ENCODE peak calls at places on chromosomes 4 and X, in eight cellular contexts. Z, F, R, E, C, N, J and U are unnamed samples.
A peak's percentile ranks its signal among the peaks of the same experiment; 100 is the strongest.

GRCh38 chr4:70901607-70901983 is 574 bp upstream of the MOB1B start:
- DNase-seq in Z (no peak), F (no peak), R (no peak), E (no peak), C (no peak), N (no peak), J (peak; percentile 24), U (no peak)

GRCh38 chr4:20431422-20432014 is 179.8 kb downstream of the SLIT2 start:
- DNase-seq in Z (no peak), F (peak; percentile 60), R (peak; percentile 53), E (no peak), C (no peak), N (peak; percentile 47), J (no peak), U (peak; percentile 67)

GRCh38 chr4:169335331-169335730 is 64.6 kb upstream of the SH3RF1 start:
- DNase-seq in Z (peak; percentile 33), F (no peak), R (peak; percentile 47), E (no peak), C (no peak), N (no peak), J (peak; percentile 39), U (peak; percentile 35)

GRCh38 chrX:69503835-69504625 is at the start of gene NALF2:
- DNase-seq in Z (peak; percentile 11), F (peak; percentile 36), R (peak; percentile 43), E (peak; percentile 93), C (no peak), N (peak; percentile 80), J (peak; percentile 22), U (peak; percentile 53)

GRCh38 chr4:12439633-12440305 is 1011.1 kb upstream of the HS3ST1 start:
- DNase-seq in Z (no peak), F (peak; percentile 6), R (peak; percentile 62), E (no peak), C (no peak), N (no peak), J (no peak), U (peak; percentile 0)

GRCh38 chr4:61723492-61723891 is 523.4 kb downstream of the ADGRL3 start:
- DNase-seq in Z (no peak), F (no peak), R (no peak), E (no peak), C (no peak), N (peak; percentile 82), J (no peak), U (no peak)

GRCh38 chrX:153875391-153876111 is 10.4 kb downstream of the L1CAM start:
- DNase-seq in Z (no peak), F (peak; percentile 3), R (peak; percentile 26), E (peak; percentile 91), C (no peak), N (peak; percentile 50), J (peak; percentile 45), U (peak; percentile 36)

GRCh38 chr4:86441175-86441960 is 81.5 kb upstream of the MAPK10 start:
- DNase-seq in Z (peak; percentile 23), F (peak; percentile 2), R (peak; percentile 28), E (no peak), C (no peak), N (peak; percentile 48), J (peak; percentile 52), U (peak; percentile 28)

GRCh38 chr4:173398251-173398650 is 665 bp downstream of the SCRG1 start:
- DNase-seq in Z (no peak), F (no peak), R (peak; percentile 16), E (no peak), C (no peak), N (no peak), J (no peak), U (no peak)

GRCh38 chr4:2249526-2249991 is 7.6 kb upstream of the HAUS3 start:
- DNase-seq in Z (no peak), F (no peak), R (no peak), E (no peak), C (no peak), N (no peak), J (no peak), U (no peak)

GRCh38 chr4:85776579-85776978 is 301.6 kb downstream of the ARHGAP24 start:
- DNase-seq in Z (peak; percentile 71), F (peak; percentile 78), R (peak; percentile 82), E (no peak), C (no peak), N (no peak), J (peak; percentile 63), U (no peak)

GRCh38 chr4:123396294-123397275 is at the start of gene SPRY1:
- DNase-seq in Z (peak; percentile 88), F (peak; percentile 90), R (peak; percentile 97), E (peak; percentile 96), C (peak; percentile 72), N (peak; percentile 97), J (peak; percentile 91), U (peak; percentile 96)

GRCh38 chr4:70721747-70722146 is at the start of gene RUFY3:
- DNase-seq in Z (peak; percentile 98), F (peak; percentile 98), R (peak; percentile 95), E (no peak), C (no peak), N (peak; percentile 42), J (peak; percentile 96), U (peak; percentile 97)

GRCh38 chr4:173403051-173403450 is 4.1 kb upstream of the SCRG1 start:
- DNase-seq in Z (peak; percentile 39), F (peak; percentile 55), R (peak; percentile 33), E (no peak), C (no peak), N (no peak), J (peak; percentile 55), U (peak; percentile 56)

GRCh38 chrX:7233632-7234406 is 85.9 kb upstream of the PUDP start:
- DNase-seq in Z (no peak), F (peak; percentile 6), R (peak; percentile 1), E (no peak), C (no peak), N (peak; percentile 4), J (peak; percentile 14), U (peak; percentile 1)

GRCh38 chrX:119007189-119007770 is 32.9 kb downstream of the LONRF3 start:
- DNase-seq in Z (no peak), F (no peak), R (no peak), E (peak; percentile 59), C (no peak), N (no peak), J (no peak), U (no peak)

GRCh38 chrX:110213183-110213582 is 104.7 kb downstream of the AMMECR1 start:
- DNase-seq in Z (no peak), F (no peak), R (no peak), E (no peak), C (no peak), N (no peak), J (no peak), U (no peak)

GRCh38 chrX:110211340-110211739 is 106.5 kb downstream of the AMMECR1 start:
- DNase-seq in Z (no peak), F (no peak), R (no peak), E (no peak), C (no peak), N (no peak), J (no peak), U (no peak)

GRCh38 chrX:110214684-110215083 is 103.2 kb downstream of the AMMECR1 start:
- DNase-seq in Z (no peak), F (no peak), R (no peak), E (no peak), C (no peak), N (no peak), J (no peak), U (no peak)

GRCh38 chrX:110210417-110211139 is 107.3 kb downstream of the AMMECR1 start:
- DNase-seq in Z (peak; percentile 96), F (peak; percentile 90), R (peak; percentile 87), E (no peak), C (no peak), N (no peak), J (peak; percentile 79), U (peak; percentile 67)

DNA sequence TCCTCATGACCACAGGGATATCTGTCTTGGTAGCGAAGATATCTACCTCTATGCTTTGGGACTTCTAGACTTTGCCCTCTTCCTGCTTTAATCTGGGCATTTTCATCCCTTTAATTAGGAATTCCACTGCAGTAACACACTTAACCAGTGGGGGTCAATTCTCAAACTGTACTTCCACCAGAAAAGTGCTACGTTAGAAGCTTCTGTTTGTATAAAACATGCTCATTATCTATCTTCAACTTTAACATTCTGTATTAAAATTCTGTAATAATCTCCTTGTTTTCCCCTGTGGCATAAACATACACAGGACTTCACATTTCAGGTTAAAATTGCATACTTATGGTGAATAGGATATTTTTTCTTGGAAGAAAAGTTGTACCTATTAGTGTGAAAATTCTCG is 105.6 kb downstream of the AMMECR1 start:
- DNase-seq in Z (peak; percentile 10), F (peak; percentile 16), R (no peak), E (no peak), C (no peak), N (peak; percentile 30), J (no peak), U (peak; percentile 24)
- TF ChIP-seq CTCF in Z (no peak), F (peak; percentile 24), R (no peak), E (peak; percentile 70), C (no peak), N (peak; percentile 42), J (no peak), U (no peak)

GRCh38 chr4:117868201-117868600 is 166.1 kb upstream of the NDST3 start:
- DNase-seq in Z (no peak), F (no peak), R (no peak), E (no peak), C (no peak), N (no peak), J (no peak), U (no peak)
- H3K4me3 ChIP-seq in Z (no peak overlapping the region), F (no peak overlapping the region), R (no peak overlapping the region), E (no peak overlapping the region), C (no peak overlapping the region), N (no peak overlapping the region), J (no peak overlapping the region), U (no peak overlapping the region)

DNA sequence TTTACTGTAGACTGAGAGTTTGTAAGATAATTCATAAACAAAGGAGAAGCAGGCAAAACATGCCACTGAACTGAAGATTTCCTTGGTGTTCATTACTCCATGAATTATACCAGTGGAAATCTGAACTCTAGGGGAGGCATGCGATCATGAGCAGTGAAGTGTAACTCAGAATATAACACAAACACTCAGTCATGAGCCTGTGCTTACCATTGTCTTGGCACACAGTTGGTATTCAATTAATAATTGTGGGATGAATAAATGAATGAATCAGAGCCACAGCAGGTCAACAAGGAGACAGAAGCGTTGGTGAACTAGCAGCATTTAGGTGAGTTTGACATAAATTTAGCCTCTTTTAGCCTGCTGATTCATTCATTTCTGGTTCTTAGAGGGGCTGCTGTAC is 263.5 kb upstream of the DKK2 start:
- DNase-seq in Z (peak; percentile 47), F (peak; percentile 65), R (no peak), E (no peak), C (no peak), N (no peak), J (peak; percentile 49), U (no peak)
- TF ChIP-seq CTCF in Z (no peak), F (no peak), R (no peak), E (no peak), C (no peak), N (no peak), J (no peak), U (no peak)

DNA sequence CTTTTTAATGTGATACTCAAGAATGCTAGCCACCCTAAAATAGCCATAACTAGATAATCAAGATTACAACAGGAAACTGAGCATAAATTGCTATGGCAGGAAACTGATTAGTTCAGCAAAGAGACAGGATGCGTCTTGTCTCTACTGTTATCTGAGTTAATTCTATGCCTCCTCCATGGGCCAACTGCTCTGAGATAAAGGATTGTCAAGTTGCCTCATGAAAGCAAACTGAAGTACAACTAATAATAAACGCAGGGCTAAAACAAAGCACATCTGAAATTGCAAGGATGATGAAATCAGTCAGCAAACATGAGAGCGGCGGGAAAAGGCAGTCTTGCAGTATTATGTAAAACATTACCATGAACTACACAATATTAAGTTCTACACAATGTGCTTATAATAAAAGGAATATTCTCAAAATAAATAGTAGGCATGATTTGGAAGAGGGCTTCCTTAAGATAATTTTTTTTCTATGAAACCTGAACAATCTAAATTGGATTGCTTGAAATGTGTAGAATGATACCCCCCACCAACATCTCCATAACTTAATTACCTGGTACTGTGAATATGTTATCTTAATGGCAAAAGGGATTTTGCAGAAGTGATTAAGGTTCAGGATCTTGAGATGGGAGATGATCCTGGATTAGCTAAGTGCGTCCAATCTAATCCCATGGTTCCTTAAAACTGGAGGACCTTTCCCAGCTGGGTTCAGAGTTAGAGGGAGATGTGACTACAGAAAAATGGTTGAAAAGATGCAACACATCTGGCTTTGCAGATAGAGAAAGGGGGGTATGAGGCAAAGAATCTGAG is 65.9 kb downstream of the ANTXR2 start:
- DNase-seq in Z (peak; percentile 73), F (no peak), R (peak; percentile 62), E (no peak), C (no peak), N (no peak), J (peak; percentile 41), U (peak; percentile 90)
- H3K4me3 ChIP-seq in Z (no peak overlapping the region), F (no peak overlapping the region), R (no peak overlapping the region), E (no peak overlapping the region), C (no peak overlapping the region), N (no peak overlapping the region), J (no peak overlapping the region), U (no peak overlapping the region)